ENCODE peak calls at places on chromosomes 11 and 22, in nine cellular contexts. R, S, P, V, F, T, U, J and G are unnamed samples.

GRCh38 chr22:39207141-39208012 is 37.4 kb downstream of the PDGFB start:
- DNase-seq in R (peak; percentile 46), S (peak; percentile 16), P (no peak), V (no peak), F (no peak), T (no peak), U (peak; percentile 65), J (peak; percentile 39), G (no peak)

GRCh38 chr11:122695076-122695620 is 39.6 kb downstream of the UBASH3B start:
- DNase-seq in R (no peak), S (no peak), P (no peak), V (no peak), F (no peak), T (no peak), U (no peak), J (no peak), G (no peak)

GRCh38 chr11:27207025-27207650 is 155.9 kb downstream of the CCDC34 start:
- DNase-seq in R (peak; percentile 72), S (no peak), P (no peak), V (no peak), F (no peak), T (no peak), U (no peak), J (peak; percentile 72), G (peak; percentile 63)

GRCh38 chr11:117333921-117334320 is 6.3 kb downstream of the CEP164 start:
- DNase-seq in R (no peak), S (no peak), P (no peak), V (no peak), F (no peak), T (no peak), U (no peak), J (no peak), G (no peak)

GRCh38 chr22:19488884-19489843 is 9.4 kb downstream of the CDC45 start:
- DNase-seq in R (no peak), S (no peak), P (no peak), V (no peak), F (no peak), T (no peak), U (no peak), J (no peak), G (no peak)

GRCh38 chr22:43151251-43152000 is at the start of gene TSPO:
- DNase-seq in R (no peak), S (peak; percentile 87), P (peak; percentile 86), V (no peak), F (peak; percentile 90), T (peak; percentile 63), U (peak; percentile 33), J (peak; percentile 53), G (no peak)

GRCh38 chr11:62446091-62446490 is 27.3 kb downstream of the SCGB1A1 start:
- DNase-seq in R (no peak), S (peak; percentile 43), P (no peak), V (no peak), F (no peak), T (no peak), U (no peak), J (no peak), G (no peak)

GRCh38 chr22:21951931-21952465 is 650 bp downstream of the PPM1F start:
- DNase-seq in R (peak; percentile 42), S (peak; percentile 48), P (peak; percentile 70), V (no peak), F (peak; percentile 46), T (peak; percentile 54), U (peak; percentile 44), J (peak; percentile 38), G (no peak)

GRCh38 chr11:27563201-27563600 is 56.6 kb upstream of the LIN7C start:
- DNase-seq in R (peak; percentile 76), S (no peak), P (no peak), V (no peak), F (no peak), T (no peak), U (no peak), J (peak; percentile 26), G (no peak)

GRCh38 chr22:42297778-42298177 is 27.3 kb upstream of the TCF20 start:
- DNase-seq in R (no peak), S (no peak), P (no peak), V (no peak), F (no peak), T (no peak), U (no peak), J (no peak), G (no peak)

GRCh38 chr11:113387605-113388211 is at the start of gene ANKK1:
- DNase-seq in R (no peak), S (no peak), P (no peak), V (no peak), F (peak; percentile 87), T (peak; percentile 70), U (no peak), J (no peak), G (no peak)

GRCh38 chr11:47489395-47489755 is 40.4 kb upstream of the RAPSN start:
- DNase-seq in R (peak; percentile 37), S (no peak), P (no peak), V (no peak), F (no peak), T (no peak), U (no peak), J (no peak), G (no peak)

GRCh38 chr11:2888266-2888968 is 2.8 kb upstream of the CDKN1C start:
- DNase-seq in R (peak; percentile 67), S (peak; percentile 94), P (peak; percentile 91), V (peak; percentile 43), F (peak; percentile 71), T (peak; percentile 97), U (peak; percentile 69), J (peak; percentile 89), G (peak; percentile 88)

GRCh38 chr11:70547821-70548670 is 149.7 kb downstream of the CTTN start:
- DNase-seq in R (no peak), S (peak; percentile 54), P (no peak), V (no peak), F (no peak), T (no peak), U (no peak), J (peak; percentile 43), G (no peak)

GRCh38 chr11:78810489-78811090 is 235.9 kb upstream of the NARS2 start:
- DNase-seq in R (no peak), S (no peak), P (no peak), V (no peak), F (no peak), T (no peak), U (no peak), J (no peak), G (no peak)

GRCh38 chr11:8686325-8686724 is 3.7 kb downstream of the RPL27A start:
- DNase-seq in R (no peak), S (no peak), P (no peak), V (no peak), F (no peak), T (no peak), U (no peak), J (no peak), G (no peak)

GRCh38 chr22:37206841-37207821 is 5.1 kb downstream of the SSTR3 start:
- DNase-seq in R (no peak), S (peak; percentile 12), P (peak; percentile 49), V (no peak), F (no peak), T (no peak), U (no peak), J (no peak), G (no peak)

GRCh38 chr22:50320116-50320515 is 6.7 kb downstream of the DENND6B start:
- DNase-seq in R (no peak), S (no peak), P (no peak), V (no peak), F (peak; percentile 0), T (no peak), U (no peak), J (no peak), G (no peak)

GRCh38 chr22:50432131-50432870 is 42.5 kb downstream of the SBF1 start:
- DNase-seq in R (no peak), S (no peak), P (no peak), V (no peak), F (no peak), T (no peak), U (no peak), J (no peak), G (no peak)

GRCh38 chr11:1511937-1512496 is 25.4 kb upstream of the MOB2 start:
- DNase-seq in R (no peak), S (peak; percentile 16), P (peak; percentile 22), V (no peak), F (no peak), T (no peak), U (no peak), J (no peak), G (no peak)

GRCh38 chr11:105224859-105225258 is 85.3 kb upstream of the CARD18 start:
- DNase-seq in R (no peak), S (no peak), P (no peak), V (no peak), F (no peak), T (no peak), U (no peak), J (no peak), G (no peak)

GRCh38 chr11:2399488-2400068 is 972 bp upstream of the TSSC4 start:
- DNase-seq in R (peak; percentile 14), S (no peak), P (no peak), V (no peak), F (no peak), T (peak; percentile 52), U (no peak), J (peak; percentile 35), G (no peak)

GRCh38 chr11:15852179-15852578 is 504.2 kb downstream of the SOX6 start:
- DNase-seq in R (no peak), S (no peak), P (no peak), V (no peak), F (peak; percentile 27), T (peak; percentile 16), U (peak; percentile 21), J (peak; percentile 8), G (no peak)

GRCh38 chr11:17547051-17547577 is at the start of gene OTOG:
- DNase-seq in R (no peak), S (no peak), P (no peak), V (no peak), F (peak; percentile 87), T (peak; percentile 76), U (no peak), J (peak; percentile 63), G (no peak)

GRCh38 chr11:114135737-114136151 is 76.2 kb downstream of the ZBTB16 start:
- DNase-seq in R (peak; percentile 18), S (no peak), P (no peak), V (no peak), F (peak; percentile 32), T (no peak), U (no peak), J (peak; percentile 33), G (no peak)

GRCh38 chr11:128705124-128705920 is 11.4 kb downstream of the FLI1 start:
- DNase-seq in R (no peak), S (no peak), P (no peak), V (no peak), F (no peak), T (no peak), U (no peak), J (no peak), G (no peak)

GRCh38 chr11:68275721-68276488 is 4.1 kb upstream of the C11orf24 start:
- DNase-seq in R (no peak), S (no peak), P (peak; percentile 71), V (no peak), F (no peak), T (no peak), U (peak; percentile 87), J (no peak), G (no peak)

GRCh38 chr11:75813126-75813525 is 1.9 kb upstream of the UVRAG start:
- DNase-seq in R (no peak), S (no peak), P (no peak), V (no peak), F (no peak), T (no peak), U (peak; percentile 82), J (no peak), G (no peak)

GRCh38 chr22:20510811-20511577 is 3.6 kb downstream of the MED15 start:
- DNase-seq in R (no peak), S (no peak), P (no peak), V (no peak), F (no peak), T (no peak), U (no peak), J (peak; percentile 57), G (no peak)

GRCh38 chr11:134850566-134850965 is 438.5 kb upstream of the B3GAT1 start:
- DNase-seq in R (no peak), S (no peak), P (no peak), V (no peak), F (no peak), T (no peak), U (no peak), J (no peak), G (no peak)

GRCh38 chr11:124923296-124923695 is 4.2 kb downstream of the HEPN1 start:
- DNase-seq in R (no peak), S (no peak), P (no peak), V (no peak), F (no peak), T (no peak), U (no peak), J (no peak), G (no peak)